ENCODE peak calls at places on chromosome 12, in ten cellular contexts. G is Karpas-422, P is kidney tubule cell, C is H7, V is cardiac muscle cell, A is left colon, T is NCI-H187 treated with DMSO at 0.1 percent for 48 hours, F is iris pigment epithelial cell, B is body of pancreas, Z is anterior cingulate cortex. X is an unnamed sample.

GRCh38 chr12:66496595-66496994 is 182.3 kb downstream of the GRIP1 start:
- DNase-seq in G (no peak), P (no peak), C (no peak), V (no peak), A (no peak), T (no peak), F (no peak), B (no peak), Z (no peak), X (no peak)

GRCh38 chr12:43776498-43776897 is 17.7 kb downstream of the IRAK4 start:
- DNase-seq in G (peak), P (peak), C (peak), V (peak), A (no peak), T (no peak), F (no peak), B (no peak), Z (no peak), X (no peak)

GRCh38 chr12:85725991-85726390 is 110.2 kb downstream of the RASSF9 start:
- DNase-seq in G (no peak), P (no peak), C (peak), V (no peak), A (no peak), T (no peak), F (no peak), B (no peak), Z (no peak), X (no peak)

GRCh38 chr12:89156862-89157262 is 195.4 kb downstream of the DUSP6 start:
- DNase-seq in G (no peak), P (no peak), C (no peak), V (no peak), A (no peak), T (no peak), F (peak), B (no peak), Z (no peak), X (no peak)

GRCh38 chr12:117680311-117680710 is 288.5 kb downstream of the KSR2 start:
- DNase-seq in G (no peak), P (peak), C (no peak), V (no peak), A (no peak), T (no peak), F (peak), B (no peak), Z (no peak), X (no peak)

GRCh38 chr12:3553681-3554546 is 62.9 kb downstream of the PRMT8 start:
- DNase-seq in G (peak), P (no peak), C (peak), V (no peak), A (no peak), T (no peak), F (peak), B (no peak), Z (no peak), X (no peak)

GRCh38 chr12:214005-214736 is at the start of gene SLC6A12:
- DNase-seq in G (no peak), P (peak), C (peak), V (no peak), A (no peak), T (no peak), F (no peak), B (no peak), Z (no peak), X (peak)

GRCh38 chr12:127126260-127126628 is 1140.7 kb upstream of the TMEM132C start:
- DNase-seq in G (no peak), P (no peak), C (no peak), V (no peak), A (no peak), T (no peak), F (no peak), B (no peak), Z (no peak), X (no peak)

GRCh38 chr12:93387780-93388179 is 10.1 kb downstream of the NUDT4 start:
- DNase-seq in G (no peak), P (peak), C (no peak), V (no peak), A (no peak), T (no peak), F (peak), B (no peak), Z (no peak), X (no peak)

GRCh38 chr12:103401421-103401820 is 94.3 kb downstream of the C12orf42 start:
- DNase-seq in G (no peak), P (peak), C (peak), V (peak), A (no peak), T (no peak), F (no peak), B (no peak), Z (no peak), X (no peak)

GRCh38 chr12:92729773-92730305 is 27.1 kb downstream of the PLEKHG7 start:
- DNase-seq in G (no peak), P (no peak), C (no peak), V (no peak), A (no peak), T (no peak), F (peak), B (no peak), Z (no peak), X (no peak)

GRCh38 chr12:10771132-10771733 is 31.2 kb downstream of the TAS2R7 start:
- DNase-seq in G (peak), P (peak), C (peak), V (peak), A (no peak), T (no peak), F (peak), B (no peak), Z (no peak), X (no peak)

GRCh38 chr12:12016284-12017100 is 54.2 kb upstream of the BCL2L14 start:
- DNase-seq in G (peak), P (no peak), C (no peak), V (no peak), A (no peak), T (no peak), F (no peak), B (no peak), Z (no peak), X (no peak)

GRCh38 chr12:52232233-52232915 is 669 bp upstream of the KRT7 start:
- DNase-seq in G (no peak), P (no peak), C (no peak), V (no peak), A (no peak), T (no peak), F (no peak), B (no peak), Z (no peak), X (peak)

GRCh38 chr12:94220804-94221203 is 72.4 kb downstream of the PLXNC1 start:
- DNase-seq in G (no peak), P (no peak), C (no peak), V (no peak), A (no peak), T (no peak), F (no peak), B (no peak), Z (no peak), X (no peak)